ENCODE peak calls at places on chromosomes 1 and 21, in four cellular contexts. P is OCI-LY7, I is mesenchymal stem cell, X is GM23338. O is an unnamed sample. For H3K36me3 and H3K4me1, the result is how much of the 10 kb centered on the place peaks cover.

GRCh38 chr1:22239378-22239777 is 96.5 kb upstream of the WNT4 start:
- DNase-seq in I (no peak), X (no peak), P (no peak), O (no peak)

GRCh38 chr1:110035236-110035752 is 870 bp downstream of the STRIP1 start:
- DNase-seq in I (no peak), P (no peak), X (peak), O (no peak)

GRCh38 chr1:41046347-41046775 is 24.8 kb upstream of the SLFNL1 start:
- DNase-seq in I (no peak), X (no peak), P (no peak), O (no peak)

GRCh38 chr21:39634507-39634906 is 21.8 kb downstream of the B3GALT5 start:
- DNase-seq in X (no peak), I (no peak), P (no peak), O (no peak)

GRCh38 chr1:24027838-24028468 is 47.8 kb upstream of the SRSF10 start:
- DNase-seq in X (peak), I (peak), P (peak), O (no peak)

GRCh38 chr1:167288390-167289062 is 67.8 kb downstream of the POU2F1 start:
- DNase-seq in P (no peak), I (no peak), X (no peak), O (no peak)

GRCh38 chr1:171139890-171140289 is 45.2 kb upstream of the FMO2 start:
- DNase-seq in P (no peak), X (no peak), I (no peak), O (no peak)

GRCh38 chr1:111214086-111214801 is 13.3 kb upstream of the CHI3L2 start:
- DNase-seq in P (peak), X (no peak), I (no peak), O (no peak)

GRCh38 chr1:31714442-31715096 is 10.8 kb upstream of the COL16A1 start:
- DNase-seq in X (peak), I (peak), P (peak), O (peak)

DNA sequence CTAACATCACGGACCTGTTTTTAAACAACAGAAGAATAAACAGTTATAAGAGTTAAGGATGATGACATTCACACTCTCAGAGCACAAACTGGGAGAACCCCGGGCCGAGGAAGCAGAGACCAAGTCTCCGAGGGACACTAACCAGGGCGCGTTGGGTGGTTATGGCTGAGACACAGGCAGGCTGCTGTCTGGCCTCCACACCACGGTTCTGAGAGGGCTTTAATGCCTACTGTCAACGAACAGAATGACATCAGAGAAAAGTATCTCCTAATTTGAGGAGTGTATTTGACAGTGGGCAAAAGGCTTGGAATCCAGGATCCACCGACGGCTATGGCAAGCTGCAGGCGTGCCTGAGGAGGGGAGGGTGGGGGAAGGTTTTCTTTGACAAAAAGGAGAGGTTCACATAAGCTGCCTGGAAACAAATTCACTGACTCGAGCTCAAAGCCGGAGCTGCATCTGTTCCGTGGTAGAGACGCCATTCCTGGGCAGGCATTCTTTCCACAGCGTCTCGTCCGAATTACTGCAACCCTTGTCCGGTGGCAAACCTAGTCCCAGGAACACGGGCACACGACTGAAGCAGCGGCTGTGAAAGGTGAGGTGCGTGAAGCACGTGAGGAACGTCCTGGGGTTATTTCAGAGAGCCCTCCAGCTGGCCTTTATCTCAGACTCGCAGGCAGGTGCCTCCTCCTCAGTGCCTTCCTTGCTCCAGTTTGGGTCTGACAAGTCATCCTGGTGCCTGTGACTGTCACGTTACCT is 9.4 kb downstream of the POFUT2 start:
- DNase-seq in X (no peak), P (no peak), I (no peak), O (peak)
- H3K36me3 ChIP-seq in X (under half), P (under half), I (half or more), O (half or more)

GRCh38 chr1:84690397-84691138 is at the start of gene SSX2IP:
- DNase-seq in I (peak), P (peak), X (peak), O (peak)
- H3K4me3 ChIP-seq in I (peak), P (peak), X (peak), O (peak)

GRCh38 chr1:197914510-197914909 is 2.7 kb upstream of the LHX9 start:
- DNase-seq in I (no peak), P (no peak), X (peak), O (no peak)
- H3K4me1 ChIP-seq in I (under half), P (under half), X (half or more), O (under half)

DNA sequence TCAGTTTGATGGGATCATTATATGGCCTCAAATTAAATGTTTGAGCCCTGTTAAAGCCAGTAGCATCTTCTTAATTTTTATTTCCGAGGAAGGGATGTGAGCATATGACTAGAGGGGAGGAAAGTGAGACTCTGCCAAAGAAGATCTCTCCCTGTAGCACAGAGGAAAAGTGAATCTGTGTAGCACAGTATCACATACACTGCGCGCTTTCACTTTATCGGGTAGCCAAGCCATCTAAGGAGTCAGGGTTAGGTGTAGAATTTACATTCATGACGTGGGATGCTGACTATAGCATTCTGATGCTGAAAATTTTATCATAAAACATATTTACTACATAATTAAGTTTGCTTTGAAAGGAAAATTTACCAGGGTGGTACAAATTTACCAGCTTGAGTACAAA is 24.0 kb downstream of the LRRC8D start:
- DNase-seq in P (no peak), I (no peak), X (no peak), O (no peak)
- H3K36me3 ChIP-seq in P (under half), I (under half), X (under half), O (under half)

DNA sequence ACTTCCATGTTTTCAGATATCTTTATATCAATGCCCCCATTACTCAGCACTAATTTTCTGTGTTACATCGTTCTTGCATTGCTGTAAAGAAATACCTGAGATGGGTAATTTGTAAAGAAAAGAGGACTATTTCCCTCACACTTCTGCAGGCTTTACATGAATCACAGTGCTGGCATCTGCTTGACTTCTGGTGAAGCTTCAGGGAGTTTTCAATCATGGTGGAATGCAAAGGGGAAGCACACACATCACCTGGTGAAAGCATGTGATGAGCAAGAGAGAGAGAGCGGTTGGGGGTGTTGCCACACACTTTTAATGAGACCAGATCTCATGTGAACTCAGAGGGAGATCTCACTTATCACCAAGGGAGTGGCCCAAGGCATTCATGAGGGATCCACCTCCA is 14.9 kb upstream of the APP start:
- DNase-seq in X (no peak), P (no peak), I (no peak), O (no peak)
- H3K4me3 ChIP-seq in X (no peak), P (no peak), I (no peak), O (no peak)

GRCh38 chr1:214451591-214451990 is 99.8 kb downstream of the PTPN14 start:
- DNase-seq in X (no peak), I (no peak), P (no peak), O (no peak)
- H3K4me1 ChIP-seq in X (under half), I (under half), P (under half), O (under half)

GRCh38 chr1:192657760-192658159 is 21.8 kb downstream of the RGS13 start:
- DNase-seq in X (no peak), I (no peak), P (no peak), O (no peak)

GRCh38 chr1:192658255-192658654 is 22.3 kb downstream of the RGS13 start:
- DNase-seq in X (no peak), P (no peak), I (no peak), O (no peak)

GRCh38 chr1:192654120-192654519 is 18.2 kb downstream of the RGS13 start:
- DNase-seq in P (no peak), I (no peak), X (no peak), O (no peak)

GRCh38 chr1:192652159-192652558 is 16.2 kb downstream of the RGS13 start:
- DNase-seq in P (no peak), X (no peak), I (no peak), O (no peak)

DNA sequence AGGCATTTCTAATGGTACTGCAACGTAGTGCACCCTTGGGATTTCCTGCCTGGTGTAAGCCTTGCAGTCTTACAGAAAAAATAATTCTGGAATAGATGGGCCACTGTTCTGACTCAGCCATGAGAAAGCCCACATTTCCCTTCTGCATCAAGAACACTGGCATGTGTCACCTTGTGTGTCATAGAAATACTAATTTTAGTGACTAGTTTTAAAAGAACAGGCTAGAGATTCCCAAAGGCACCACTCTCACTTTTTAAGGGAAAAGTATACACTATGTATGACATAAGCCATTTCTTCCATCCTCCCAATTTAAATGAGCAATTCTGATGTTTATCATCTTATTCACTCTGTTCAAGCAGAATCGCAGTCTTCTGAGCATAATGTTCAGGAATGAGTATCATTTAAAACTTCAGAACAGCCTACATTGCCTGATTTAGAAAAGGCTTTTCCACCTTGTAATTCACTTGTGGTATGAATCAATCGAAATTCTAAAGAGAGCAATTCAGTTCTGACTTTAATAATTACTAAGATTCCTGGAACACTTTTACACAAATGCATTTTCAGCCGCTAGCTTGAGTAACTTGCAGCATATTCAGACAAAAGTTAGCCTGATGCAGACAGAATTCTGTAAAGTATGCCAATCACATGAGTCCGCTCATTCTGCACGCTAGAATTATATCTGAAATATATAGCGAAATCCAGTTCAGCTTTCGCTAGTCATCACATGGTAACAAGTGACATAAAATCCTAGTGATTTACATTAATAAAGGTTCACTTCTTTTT is 18.9 kb downstream of the RGS13 start:
- DNase-seq in X (no peak), I (peak), P (no peak), O (no peak)
- H3K36me3 ChIP-seq in X (under half), I (under half), P (half or more), O (under half)

DNA sequence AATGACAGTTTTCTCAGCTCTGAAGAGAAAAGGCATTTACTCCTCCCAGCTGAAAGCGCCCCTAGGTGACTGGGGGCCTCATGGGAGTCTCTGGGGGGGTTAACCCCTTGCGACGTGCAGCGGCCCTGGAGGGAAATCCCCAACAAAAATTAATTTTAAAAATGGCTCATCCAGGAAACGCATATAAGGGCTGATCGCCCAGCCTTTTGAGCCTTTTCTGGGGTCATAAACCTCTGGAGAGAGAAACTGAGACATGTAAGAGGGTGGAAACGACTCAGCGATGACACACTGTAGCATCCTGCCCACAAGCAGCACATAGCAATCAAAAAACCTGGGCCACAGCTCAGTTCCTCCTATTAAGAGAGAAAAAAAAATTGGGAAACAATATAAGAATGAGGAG is 20.4 kb upstream of the HPDL start:
- DNase-seq in I (no peak), X (no peak), P (peak), O (no peak)
- H3K4me3 ChIP-seq in I (no peak), X (peak), P (peak), O (no peak)

DNA sequence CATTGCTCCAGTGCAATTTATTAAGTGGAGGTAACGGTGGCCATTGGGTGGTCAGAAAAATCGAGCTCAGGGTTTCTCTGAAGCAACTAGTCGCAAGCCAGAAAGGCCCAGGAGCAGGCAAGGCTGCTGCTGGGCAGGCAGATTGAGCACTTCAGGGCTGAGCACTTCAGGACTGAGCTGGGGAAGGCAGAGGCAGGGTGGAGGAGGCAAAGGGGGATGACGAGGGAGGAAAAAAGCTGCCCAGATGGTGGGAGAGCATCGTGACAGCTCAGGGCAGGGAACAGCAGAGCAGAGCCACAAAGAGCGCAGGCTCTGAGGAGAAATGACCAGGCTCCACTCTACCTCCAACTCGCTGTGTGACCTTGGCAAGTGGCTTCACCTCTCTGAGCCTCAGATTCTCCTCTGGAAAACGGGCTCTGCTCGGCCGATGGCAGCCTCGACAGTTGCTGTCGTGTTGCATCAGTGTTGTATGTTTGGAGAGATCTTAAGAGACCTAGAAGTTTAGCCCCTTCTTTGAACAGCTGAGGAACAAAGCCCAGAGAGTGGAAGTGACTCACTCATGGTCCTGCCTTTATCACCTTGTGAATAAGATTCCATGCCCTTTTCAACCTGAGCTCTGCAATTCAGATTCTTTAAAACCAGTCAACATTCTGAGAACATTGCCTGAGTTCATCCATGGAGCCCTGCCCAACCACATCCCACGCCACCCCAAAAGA is 141.4 kb downstream of the SYF2 start:
- DNase-seq in I (no peak), X (no peak), P (no peak), O (no peak)
- H3K4me1 ChIP-seq in I (under half), X (under half), P (under half), O (under half)

O was measured in tibial artery.